ENCODE peak calls at places on chromosomes 16 and 17, in seven cellular contexts. S is HCT116, I is gastrocnemius medialis, P is body of pancreas, U is psoas muscle, W is esophagus squamous epithelium, C is uterus. V is an unnamed sample. For H3K4me1, the result is how much of the 10 kb centered on the place peaks cover.

GRCh38 chr16:21684199-21684598 is 20.4 kb downstream of the OTOA start:
- DNase-seq in S (peak), I (no peak), P (no peak), U (no peak), W (no peak), C (no peak), V (no peak)

GRCh38 chr16:22070361-22071351 is 21.7 kb upstream of the VWA3A start:
- DNase-seq in S (no peak), I (no peak), P (peak), U (peak), W (no peak), C (peak), V (no peak)

GRCh38 chr16:65457084-65457483 is 335.2 kb upstream of the CDH11 start:
- DNase-seq in S (no peak), I (no peak), P (no peak), U (no peak), W (no peak), C (no peak), V (no peak)

GRCh38 chr16:47460301-47460754 is 535 bp downstream of the ITFG1 start:
- DNase-seq in S (no peak), I (no peak), P (peak), U (no peak), W (no peak), C (no peak), V (no peak)

GRCh38 chr17:17774009-17774881 is 62.5 kb downstream of the SREBF1 start:
- DNase-seq in S (no peak), I (peak), P (peak), U (peak), W (no peak), C (peak), V (no peak)

GRCh38 chr16:5791011-5791410 is 693.4 kb upstream of the EEF2KMT start:
- DNase-seq in S (no peak), I (no peak), P (no peak), U (no peak), W (no peak), C (no peak), V (no peak)

GRCh38 chr16:83928341-83929055 is 24.5 kb upstream of the OSGIN1 start:
- DNase-seq in S (no peak), I (no peak), P (no peak), U (peak), W (no peak), C (no peak), V (no peak)

GRCh38 chr17:50209472-50210248 is 8.2 kb upstream of the COL1A1 start:
- DNase-seq in S (no peak), I (peak), P (peak), U (peak), W (no peak), C (peak), V (peak)

GRCh38 chr16:54143934-54144333 is 142.7 kb downstream of the IRX3 start:
- DNase-seq in S (no peak), I (no peak), P (no peak), U (no peak), W (no peak), C (no peak), V (no peak)

GRCh38 chr17:79830303-79830702 is 8.9 kb downstream of the CBX4 start:
- DNase-seq in S (no peak), I (no peak), P (no peak), U (no peak), W (no peak), C (no peak), V (no peak)

GRCh38 chr16:69187387-69187890 is 475 bp downstream of the SNTB2 start:
- DNase-seq in S (no peak), I (peak), P (peak), U (peak), W (no peak), C (peak), V (peak)

GRCh38 chr16:84312783-84313382 is 18.2 kb downstream of the WFDC1 start:
- DNase-seq in S (peak), I (no peak), P (no peak), U (no peak), W (no peak), C (no peak), V (no peak)

GRCh38 chr16:70664325-70665112 is 18.2 kb downstream of the IL34 start:
- DNase-seq in S (no peak), I (peak), P (no peak), U (no peak), W (no peak), C (no peak), V (no peak)

GRCh38 chr16:8720080-8720966 is 45.9 kb downstream of the ABAT start:
- DNase-seq in S (no peak), I (no peak), P (peak), U (no peak), W (no peak), C (no peak), V (no peak)

GRCh38 chr16:71721066-71721740 is 3.3 kb downstream of the PHLPP2 start:
- DNase-seq in S (no peak), I (no peak), P (no peak), U (no peak), W (no peak), C (no peak), V (no peak)

GRCh38 chr17:28982191-28982793 is 23.5 kb downstream of the SEZ6 start:
- DNase-seq in S (no peak), I (no peak), P (peak), U (no peak), W (no peak), C (no peak), V (no peak)

GRCh38 chr16:86533076-86533475 is 22.0 kb downstream of the MTHFSD start:
- DNase-seq in S (no peak), I (no peak), P (no peak), U (no peak), W (no peak), C (no peak), V (no peak)

GRCh38 chr17:30780343-30780742 is 44.1 kb downstream of the CRLF3 start:
- DNase-seq in S (no peak), I (no peak), P (no peak), U (no peak), W (no peak), C (no peak), V (no peak)

GRCh38 chr16:88014201-88014781 is 63.1 kb downstream of the BANP start:
- DNase-seq in S (no peak), I (no peak), P (no peak), U (no peak), W (no peak), C (no peak), V (no peak)

GRCh38 chr16:5633845-5634440 is 536.3 kb upstream of the EEF2KMT start:
- DNase-seq in S (peak), I (no peak), P (no peak), U (no peak), W (no peak), C (no peak), V (no peak)

GRCh38 chr16:47887496-47887895 is 268.3 kb downstream of the ABCC12 start:
- DNase-seq in S (no peak), I (no peak), P (no peak), U (no peak), W (no peak), C (no peak), V (no peak)

GRCh38 chr17:37828313-37829124 is 83.7 kb upstream of the HNF1B start:
- DNase-seq in S (no peak), I (no peak), P (peak), U (no peak), W (no peak), C (no peak), V (no peak)

GRCh38 chr16:212999-213398 is 16.2 kb downstream of the LUC7L start:
- DNase-seq in S (no peak), I (no peak), P (no peak), U (no peak), W (no peak), C (no peak), V (no peak)

GRCh38 chr16:79754081-79754872 is 153.7 kb upstream of the MAF start:
- DNase-seq in S (no peak), I (no peak), P (no peak), U (no peak), W (no peak), C (no peak), V (no peak)

GRCh38 chr16:3013998-3014690 is 1.4 kb downstream of the CLDN9 start:
- DNase-seq in S (no peak), I (no peak), P (no peak), U (no peak), W (no peak), C (no peak), V (no peak)

GRCh38 chr17:54992797-54993639 is 24.5 kb downstream of the STXBP4 start:
- DNase-seq in S (peak), I (no peak), P (peak), U (no peak), W (no peak), C (no peak), V (peak)

GRCh38 chr17:74671031-74671771 is 41.5 kb downstream of the CD300LF start:
- DNase-seq in S (no peak), I (peak), P (peak), U (peak), W (no peak), C (peak), V (peak)

GRCh38 chr16:48350716-48351115 is 34.5 kb downstream of the SIAH1 start:
- DNase-seq in S (no peak), I (no peak), P (no peak), U (no peak), W (no peak), C (no peak), V (no peak)

GRCh38 chr16:84303023-84303422 is 8.3 kb downstream of the WFDC1 start:
- DNase-seq in S (no peak), I (no peak), P (no peak), U (no peak), W (no peak), C (peak), V (peak)

GRCh38 chr17:69947027-69947759 is 127.8 kb upstream of the KCNJ16 start:
- DNase-seq in S (no peak), I (no peak), P (no peak), U (no peak), W (no peak), C (no peak), V (no peak)

GRCh38 chr17:3751836-3752235 is 28.1 kb downstream of the HASPIN start:
- DNase-seq in S (no peak), I (no peak), P (no peak), U (no peak), W (no peak), C (no peak), V (no peak)

GRCh38 chr16:53456625-53457024 is 22.4 kb downstream of the RBL2 start:
- DNase-seq in S (no peak), I (no peak), P (no peak), U (no peak), W (no peak), C (no peak), V (no peak)

GRCh38 chr17:63419949-63420867 is 25.9 kb downstream of the CYB561 start:
- DNase-seq in S (no peak), I (no peak), P (no peak), U (no peak), W (no peak), C (no peak), V (no peak)

GRCh38 chr17:65593870-65594584 is 32.6 kb upstream of the AXIN2 start:
- DNase-seq in S (no peak), I (no peak), P (no peak), U (no peak), W (no peak), C (no peak), V (no peak)

GRCh38 chr17:29855686-29856085 is 74.3 kb downstream of the SSH2 start:
- DNase-seq in S (no peak), I (no peak), P (no peak), U (no peak), W (no peak), C (no peak), V (no peak)

GRCh38 chr17:36008998-36009665 is 7.8 kb upstream of the CCL15 start:
- DNase-seq in S (no peak), I (no peak), P (no peak), U (no peak), W (no peak), C (no peak), V (no peak)

GRCh38 chr16:4689091-4689671 is 4.2 kb upstream of the NUDT16L1 start:
- DNase-seq in S (no peak), I (no peak), P (no peak), U (no peak), W (no peak), C (no peak), V (no peak)

GRCh38 chr17:67150826-67151225 is 94.2 kb downstream of the HELZ start:
- DNase-seq in S (no peak), I (no peak), P (no peak), U (no peak), W (no peak), C (no peak), V (no peak)

GRCh38 chr17:67148352-67148751 is 96.6 kb downstream of the HELZ start:
- DNase-seq in S (no peak), I (no peak), P (no peak), U (no peak), W (no peak), C (no peak), V (no peak)

GRCh38 chr17:67139784-67140665 is 95.7 kb downstream of the CACNG1 start:
- DNase-seq in S (no peak), I (no peak), P (peak), U (no peak), W (no peak), C (no peak), V (no peak)

GRCh38 chr17:67143318-67143717 is 99.0 kb downstream of the CACNG1 start:
- DNase-seq in S (no peak), I (no peak), P (no peak), U (no peak), W (no peak), C (no peak), V (no peak)

GRCh38 chr17:67145406-67145805 is 99.6 kb downstream of the HELZ start:
- DNase-seq in S (no peak), I (no peak), P (no peak), U (no peak), W (no peak), C (no peak), V (no peak)
- H3K27ac ChIP-seq in S (no peak), I (no peak), P (no peak), U (no peak), W (no peak), C (no peak), V (no peak)

GRCh38 chr17:15210247-15210646 is 54.9 kb downstream of the PMP22 start:
- DNase-seq in S (no peak), I (no peak), P (no peak), U (no peak), W (no peak), C (no peak), V (no peak)

GRCh38 chr17:15216481-15216880 is 48.6 kb downstream of the PMP22 start:
- DNase-seq in S (no peak), I (no peak), P (no peak), U (no peak), W (no peak), C (no peak), V (no peak)

GRCh38 chr17:15213381-15214087 is 51.6 kb downstream of the PMP22 start:
- DNase-seq in S (no peak), I (no peak), P (no peak), U (no peak), W (no peak), C (no peak), V (no peak)
- TF ChIP-seq CTCF in S (peak), I (peak), P (no peak), U (peak), W (peak), C (no peak), V (peak)

GRCh38 chr16:89489040-89489721 is 1.2 kb downstream of the ANKRD11 start:
- DNase-seq in S (peak), I (peak), P (peak), U (peak), W (peak), C (peak), V (peak)
- H3K4me1 ChIP-seq in S (under half), I (half or more), P (half or more), U (half or more), W (under half), C (under half), V (half or more)

GRCh38 chr16:18933501-18933900 is 7.3 kb upstream of the SMG1 start:
- DNase-seq in S (no peak), I (no peak), P (no peak), U (no peak), W (no peak), C (no peak), V (no peak)

GRCh38 chr16:18937390-18937789 is 11.2 kb upstream of the SMG1 start:
- DNase-seq in S (no peak), I (no peak), P (no peak), U (no peak), W (no peak), C (no peak), V (no peak)

GRCh38 chr16:18931756-18932155 is 5.5 kb upstream of the SMG1 start:
- DNase-seq in S (no peak), I (peak), P (peak), U (peak), W (no peak), C (no peak), V (peak)

GRCh38 chr16:18936727-18937340 is 10.6 kb upstream of the SMG1 start:
- DNase-seq in S (no peak), I (no peak), P (no peak), U (no peak), W (no peak), C (no peak), V (no peak)

DNA sequence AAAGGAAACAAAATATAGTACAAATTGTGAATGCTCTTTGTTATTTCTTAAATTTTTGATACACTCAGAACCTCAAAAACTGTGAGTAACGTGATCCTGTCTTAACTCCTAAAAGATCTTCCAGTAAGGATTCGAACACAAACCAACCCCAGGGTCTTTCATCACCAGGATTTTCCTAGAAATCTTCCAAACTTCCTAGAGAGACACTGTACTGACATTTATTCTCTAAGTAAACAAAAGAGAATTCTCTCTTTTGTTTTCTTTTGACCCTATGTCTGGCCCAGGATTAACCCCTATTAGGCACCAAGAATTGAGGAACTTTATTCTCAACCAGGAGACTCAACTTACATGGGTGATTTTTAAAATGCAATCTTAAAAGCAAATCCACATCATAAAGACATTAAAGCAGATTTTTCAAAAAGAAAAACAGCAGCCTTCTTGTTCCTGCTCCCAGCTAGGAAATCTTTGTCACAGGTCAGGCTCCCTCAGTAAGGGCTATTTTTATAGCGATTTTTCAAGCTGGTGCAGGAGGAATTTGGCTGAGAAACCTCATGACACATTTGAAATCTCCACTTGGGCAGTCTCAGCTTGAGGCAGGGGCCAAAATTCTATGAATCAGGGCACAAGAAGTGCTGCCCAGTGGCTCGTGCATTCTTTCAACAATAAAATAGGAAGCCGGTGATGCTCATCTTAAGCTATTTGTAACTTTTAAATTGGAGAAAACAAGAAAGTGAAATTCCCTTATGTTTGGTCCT is 6.2 kb upstream of the SMG1 start:
- DNase-seq in S (no peak), I (peak), P (no peak), U (no peak), W (no peak), C (no peak), V (no peak)
- H3K27ac ChIP-seq in S (no peak), I (peak), P (peak), U (peak), W (no peak), C (peak), V (peak)